ENCODE peak calls at places on chromosomes 3 and 15, in eight cellular contexts. N is nephron progenitor cell; B is fibroblast of pulmonary artery; Y is sigmoid colon; S is CD8-positive, alpha-beta T cell; E is uterus; I is WERI-Rb-1; C is mesothelial cell of epicardium. K is an unnamed sample.

GRCh38 chr3:182364723-182365650 is 428.3 kb upstream of the ATP11B start:
- DNase-seq in N (no peak), B (peak), Y (peak), S (no peak), E (no peak), I (no peak), C (no peak), K (no peak)

GRCh38 chr3:65149877-65150276 is 462.1 kb upstream of the ADAMTS9 start:
- DNase-seq in N (no peak), B (no peak), Y (no peak), S (no peak), E (no peak), I (no peak), C (no peak), K (no peak)

GRCh38 chr15:41936649-41937567 is 35.4 kb downstream of the EHD4 start:
- DNase-seq in N (no peak), B (peak), Y (no peak), S (peak), E (no peak), I (no peak), C (no peak), K (no peak)

GRCh38 chr3:126146525-126147146 is 33.8 kb downstream of the ALDH1L1 start:
- DNase-seq in N (no peak), B (no peak), Y (peak), S (no peak), E (peak), I (no peak), C (no peak), K (peak)

GRCh38 chr3:107206141-107206540 is 171.1 kb upstream of the CCDC54 start:
- DNase-seq in N (peak), B (peak), Y (no peak), S (no peak), E (no peak), I (peak), C (no peak), K (no peak)

GRCh38 chr3:33062814-33063346 is 34.1 kb downstream of the GLB1 start:
- DNase-seq in N (no peak), B (no peak), Y (no peak), S (no peak), E (no peak), I (no peak), C (no peak), K (no peak)

GRCh38 chr3:182214406-182214805 is 502.7 kb downstream of the SOX2 start:
- DNase-seq in N (no peak), B (no peak), Y (no peak), S (no peak), E (no peak), I (no peak), C (no peak), K (no peak)

GRCh38 chr3:33942483-33943150 is 144.2 kb downstream of the PDCD6IP start:
- DNase-seq in N (no peak), B (peak), Y (no peak), S (no peak), E (no peak), I (no peak), C (no peak), K (no peak)

GRCh38 chr3:11574981-11575669 is 68.6 kb downstream of the VGLL4 start:
- DNase-seq in N (no peak), B (no peak), Y (no peak), S (no peak), E (no peak), I (no peak), C (no peak), K (no peak)

GRCh38 chr3:185341616-185342457 is 21.1 kb upstream of the MAP3K13 start:
- DNase-seq in N (no peak), B (no peak), Y (peak), S (no peak), E (no peak), I (no peak), C (no peak), K (no peak)

GRCh38 chr3:73418636-73419035 is 206.1 kb downstream of the PDZRN3 start:
- DNase-seq in N (no peak), B (no peak), Y (no peak), S (no peak), E (no peak), I (no peak), C (no peak), K (no peak)

GRCh38 chr3:172367205-172368105 is 80.8 kb downstream of the GHSR start:
- DNase-seq in N (no peak), B (peak), Y (no peak), S (no peak), E (no peak), I (no peak), C (no peak), K (no peak)

GRCh38 chr3:56783644-56784451 is 17.9 kb downstream of the ARHGEF3 start:
- DNase-seq in N (no peak), B (peak), Y (peak), S (peak), E (peak), I (no peak), C (no peak), K (peak)

GRCh38 chr3:2484162-2485026 is 385.7 kb downstream of the CNTN4 start:
- DNase-seq in N (no peak), B (no peak), Y (no peak), S (no peak), E (no peak), I (no peak), C (no peak), K (no peak)

GRCh38 chr15:80567721-80568157 is 127.4 kb upstream of the ABHD17C start:
- DNase-seq in N (peak), B (peak), Y (peak), S (no peak), E (peak), I (peak), C (no peak), K (no peak)

GRCh38 chr15:23644829-23645228 is 2.8 kb downstream of the MAGEL2 start:
- DNase-seq in N (no peak), B (no peak), Y (no peak), S (no peak), E (no peak), I (no peak), C (no peak), K (no peak)

GRCh38 chr3:37941608-37942540 is 48.7 kb upstream of the VILL start:
- DNase-seq in N (no peak), B (no peak), Y (no peak), S (no peak), E (no peak), I (peak), C (no peak), K (no peak)

GRCh38 chr15:64653757-64654156 is 121.6 kb downstream of the RBPMS2 start:
- DNase-seq in N (no peak), B (peak), Y (no peak), S (no peak), E (no peak), I (no peak), C (no peak), K (no peak)

GRCh38 chr3:177126015-177126773 is 71.1 kb downstream of the TBL1XR1 start:
- DNase-seq in N (no peak), B (peak), Y (no peak), S (no peak), E (no peak), I (no peak), C (no peak), K (no peak)

GRCh38 chr3:16247282-16248058 is 17.3 kb downstream of the DPH3 start:
- DNase-seq in N (peak), B (peak), Y (peak), S (peak), E (peak), I (peak), C (peak), K (peak)

GRCh38 chr3:113136071-113136470 is 75.3 kb upstream of the BOC start:
- DNase-seq in N (no peak), B (peak), Y (no peak), S (no peak), E (no peak), I (no peak), C (no peak), K (no peak)

GRCh38 chr15:69609176-69609575 is 156.6 kb downstream of the RPLP1 start:
- DNase-seq in N (no peak), B (no peak), Y (no peak), S (no peak), E (no peak), I (no peak), C (no peak), K (no peak)

GRCh38 chr15:70835415-70835814 is 18.5 kb downstream of the LARP6 start:
- DNase-seq in N (no peak), B (no peak), Y (peak), S (no peak), E (peak), I (no peak), C (no peak), K (no peak)

GRCh38 chr3:851098-851790 is 241.6 kb upstream of the CNTN6 start:
- DNase-seq in N (no peak), B (no peak), Y (no peak), S (no peak), E (no peak), I (peak), C (no peak), K (no peak)

GRCh38 chr3:11236588-11237461 is 35.4 kb upstream of the ATG7 start:
- DNase-seq in N (peak), B (peak), Y (no peak), S (peak), E (peak), I (peak), C (peak), K (no peak)

GRCh38 chr3:30131171-30131570 is 475.2 kb upstream of the TGFBR2 start:
- DNase-seq in N (no peak), B (no peak), Y (no peak), S (no peak), E (no peak), I (no peak), C (no peak), K (no peak)

GRCh38 chr3:4584537-4585249 is 91.5 kb downstream of the ITPR1 start:
- DNase-seq in N (no peak), B (peak), Y (peak), S (no peak), E (peak), I (no peak), C (no peak), K (no peak)

GRCh38 chr3:11199902-11200678 is 45.8 kb downstream of the HRH1 start:
- DNase-seq in N (no peak), B (no peak), Y (no peak), S (no peak), E (no peak), I (no peak), C (no peak), K (no peak)

GRCh38 chr3:29693863-29694262 is 413.0 kb downstream of the RBMS3 start:
- DNase-seq in N (peak), B (peak), Y (no peak), S (no peak), E (no peak), I (no peak), C (no peak), K (no peak)

GRCh38 chr15:23860290-23860751 is 173.2 kb upstream of the NDN start:
- DNase-seq in N (peak), B (no peak), Y (no peak), S (no peak), E (no peak), I (no peak), C (no peak), K (no peak)

GRCh38 chr3:197793246-197793645 is 2.2 kb downstream of the LRCH3 start:
- DNase-seq in N (no peak), B (peak), Y (no peak), S (no peak), E (no peak), I (no peak), C (no peak), K (no peak)

GRCh38 chr3:129702934-129703712 is 96.6 kb upstream of the PLXND1 start:
- DNase-seq in N (no peak), B (peak), Y (no peak), S (no peak), E (no peak), I (no peak), C (no peak), K (no peak)

GRCh38 chr3:187694801-187695200 is 7.6 kb downstream of the RTP2 start:
- DNase-seq in N (no peak), B (peak), Y (no peak), S (no peak), E (no peak), I (no peak), C (no peak), K (no peak)

GRCh38 chr3:71171246-71171645 is 412.3 kb downstream of the FOXP1 start:
- DNase-seq in N (no peak), B (no peak), Y (no peak), S (no peak), E (no peak), I (no peak), C (no peak), K (no peak)

GRCh38 chr3:71172951-71173350 is 410.6 kb downstream of the FOXP1 start:
- DNase-seq in N (no peak), B (peak), Y (no peak), S (no peak), E (no peak), I (no peak), C (no peak), K (no peak)

GRCh38 chr3:71173421-71173975 is 410.0 kb downstream of the FOXP1 start:
- DNase-seq in N (no peak), B (peak), Y (no peak), S (no peak), E (no peak), I (no peak), C (no peak), K (no peak)

GRCh38 chr3:71168961-71169411 is 414.5 kb downstream of the FOXP1 start:
- DNase-seq in N (peak), B (no peak), Y (no peak), S (no peak), E (no peak), I (no peak), C (no peak), K (no peak)

DNA sequence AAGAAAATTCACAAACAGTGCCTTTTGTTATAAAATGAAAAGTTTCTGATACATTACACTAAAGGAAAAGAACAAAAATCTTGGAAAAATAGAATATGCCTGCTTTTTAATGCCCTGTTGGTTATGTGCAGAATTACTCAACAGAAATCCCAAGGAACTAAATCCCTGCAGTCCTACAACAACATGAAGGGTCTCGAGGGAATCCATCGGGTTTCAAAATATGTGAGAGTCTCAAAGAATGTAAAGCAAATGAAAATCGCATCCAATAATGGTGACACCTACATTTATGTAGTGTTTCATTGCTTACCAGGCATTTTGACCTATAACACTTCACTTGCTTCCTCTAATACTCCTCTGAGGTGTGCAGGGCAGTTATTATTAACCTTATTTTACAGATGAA is 411.4 kb downstream of the FOXP1 start:
- DNase-seq in N (no peak), B (no peak), Y (no peak), S (no peak), E (no peak), I (no peak), C (no peak), K (no peak)
- TF ChIP-seq CTCF in N (no peak), B (no peak), Y (no peak), S (no peak), E (no peak), I (no peak), C (no peak), K (peak)

GRCh38 chr3:28039829-28040228 is 201.6 kb upstream of the CMC1 start:
- DNase-seq in N (no peak), B (no peak), Y (no peak), S (no peak), E (no peak), I (no peak), C (no peak), K (no peak)

GRCh38 chr3:28036599-28037575 is 204.5 kb upstream of the CMC1 start:
- DNase-seq in N (no peak), B (no peak), Y (no peak), S (no peak), E (no peak), I (no peak), C (no peak), K (no peak)

GRCh38 chr3:28042095-28042635 is 199.3 kb upstream of the CMC1 start:
- DNase-seq in N (no peak), B (no peak), Y (no peak), S (no peak), E (no peak), I (no peak), C (no peak), K (no peak)

GRCh38 chr3:28039234-28039633 is 202.2 kb upstream of the CMC1 start:
- DNase-seq in N (no peak), B (no peak), Y (no peak), S (no peak), E (no peak), I (no peak), C (no peak), K (no peak)

DNA sequence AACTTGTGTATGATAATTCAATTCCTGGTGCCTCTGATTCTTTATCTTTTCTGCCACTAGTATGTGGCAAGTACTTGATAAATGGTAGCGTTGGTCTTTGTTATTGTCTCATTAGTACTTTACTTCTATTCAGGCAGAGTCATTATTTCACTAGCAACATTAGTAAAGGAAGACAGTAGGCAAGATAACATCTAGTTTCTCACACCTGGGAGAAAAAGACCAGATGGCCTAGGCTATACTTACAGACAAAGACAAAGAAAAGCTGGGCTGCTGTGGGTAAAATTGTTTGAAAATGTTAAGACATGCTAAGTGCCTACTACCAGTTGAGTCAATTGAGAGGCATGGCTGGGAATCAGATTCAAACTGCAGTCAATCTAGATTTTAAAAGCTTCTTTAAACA is 198.7 kb upstream of the CMC1 start:
- DNase-seq in N (no peak), B (no peak), Y (no peak), S (no peak), E (no peak), I (no peak), C (no peak), K (no peak)
- TF ChIP-seq CTCF in N (no peak), B (no peak), Y (no peak), S (no peak), E (no peak), I (no peak), C (no peak), K (no peak)

DNA sequence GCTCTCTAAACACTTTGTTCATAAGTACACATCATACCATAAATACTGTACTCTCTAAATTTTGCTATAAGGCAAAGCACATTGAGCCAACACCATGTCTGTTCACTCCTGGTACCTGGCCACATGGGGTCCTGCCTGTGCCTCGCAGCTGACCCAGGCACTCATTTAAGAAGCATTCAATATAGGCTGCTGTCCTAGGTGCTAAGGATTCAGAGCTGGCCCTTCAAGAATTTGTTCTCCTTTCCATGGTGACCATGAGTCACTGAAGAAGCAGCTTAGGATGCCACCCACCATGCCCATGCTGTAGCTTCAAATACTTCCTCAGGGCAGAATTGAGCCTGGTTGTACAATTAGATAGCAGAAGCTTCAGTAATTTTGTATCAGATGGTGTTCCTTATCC is 119.2 kb upstream of the ZBED2 start:
- DNase-seq in N (no peak), B (peak), Y (no peak), S (no peak), E (no peak), I (no peak), C (no peak), K (no peak)
- TF ChIP-seq CTCF in N (no peak), B (no peak), Y (no peak), S (no peak), E (no peak), I (no peak), C (no peak), K (no peak)

DNA sequence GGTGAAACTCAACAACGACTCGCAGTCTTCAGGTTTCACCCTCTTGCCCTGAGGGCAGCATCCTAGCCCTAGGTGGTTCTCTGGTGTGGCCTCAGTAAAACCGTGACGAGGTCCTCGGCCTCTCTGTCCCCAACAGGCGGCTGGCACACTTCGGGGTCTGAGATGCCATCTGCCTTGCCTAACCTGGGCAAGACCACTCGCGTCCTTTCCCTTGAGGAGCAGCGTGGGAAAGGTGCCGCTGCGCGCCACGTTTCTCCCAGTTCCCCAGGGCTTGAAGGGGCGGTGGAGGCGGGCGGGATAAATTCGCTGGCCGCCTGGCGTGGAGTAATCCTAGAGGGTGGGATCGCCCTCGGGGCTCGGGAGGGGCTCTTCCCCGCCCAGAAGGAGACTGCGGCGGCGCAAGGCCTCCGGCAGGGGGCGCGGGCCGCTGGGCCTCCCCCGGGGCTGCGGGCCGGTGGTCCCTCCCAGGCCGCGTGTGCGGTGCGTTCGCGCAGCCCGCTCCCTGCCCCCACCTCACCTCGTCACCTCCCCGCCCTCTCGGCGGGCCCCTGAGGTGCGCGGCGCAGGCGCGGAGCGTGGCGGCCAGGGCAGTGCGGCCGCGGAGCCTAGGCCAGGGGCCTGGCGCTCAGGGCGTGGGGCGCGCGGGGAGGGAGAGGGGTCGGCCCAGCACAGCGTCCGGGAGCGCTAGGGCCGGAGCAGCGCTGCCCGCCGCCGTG is at the start of gene ZNF639:
- DNase-seq in N (peak), B (peak), Y (peak), S (peak), E (peak), I (peak), C (peak), K (peak)
- TF ChIP-seq CTCF in N (peak), B (peak), Y (peak), S (peak), E (peak), I (peak), C (peak), K (peak)

DNA sequence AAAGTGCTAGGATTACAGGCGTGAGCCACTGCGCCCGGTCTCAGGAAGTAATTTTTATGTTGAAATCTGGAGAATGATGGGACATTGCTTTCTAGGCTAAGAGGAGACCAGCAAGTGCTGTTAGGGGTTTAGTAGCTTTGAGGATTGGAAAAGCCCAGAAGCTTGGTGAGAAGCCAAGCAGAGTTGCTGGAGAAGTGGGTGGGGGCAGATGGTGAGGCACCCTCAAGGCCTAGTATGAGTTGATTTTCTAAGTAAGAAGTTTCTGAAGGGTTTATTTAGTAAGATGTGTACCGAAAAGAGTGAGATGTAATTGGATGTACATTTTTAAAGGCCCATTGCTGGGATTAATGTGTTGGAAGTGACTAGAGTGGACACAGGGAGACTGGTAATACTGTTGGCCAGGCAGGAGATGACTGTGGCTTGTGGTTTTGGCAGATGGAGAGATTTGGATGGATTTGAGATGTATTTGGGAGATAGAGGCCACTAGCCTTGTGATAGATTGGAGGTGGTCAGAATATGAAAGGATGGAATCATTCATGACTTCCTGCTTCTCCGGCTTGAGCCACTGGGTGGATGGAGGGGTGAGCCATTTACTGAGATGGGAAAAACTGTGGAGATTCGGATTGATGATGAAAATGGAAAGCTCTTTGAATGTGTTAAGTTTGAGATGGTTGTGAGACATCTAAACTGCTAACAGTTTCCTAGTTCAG is 2.3 kb downstream of the LRRC28 start:
- DNase-seq in N (no peak), B (peak), Y (no peak), S (no peak), E (no peak), I (no peak), C (no peak), K (no peak)
- TF ChIP-seq CTCF in N (no peak), B (no peak), Y (no peak), S (no peak), E (no peak), I (no peak), C (no peak), K (no peak)

GRCh38 chr15:60673918-60674558 is 195.1 kb upstream of the ICE2 start:
- DNase-seq in N (no peak), B (peak), Y (peak), S (no peak), E (peak), I (no peak), C (no peak), K (no peak)
- TF ChIP-seq CTCF in N (no peak), B (no peak), Y (no peak), S (no peak), E (no peak), I (no peak), C (no peak), K (no peak)